ENCODE peak calls at places on chromosomes 12 and 14, in ten cellular contexts. One of them, this sample, is unnamed.

GRCh38 chr14:67420102-67420739 is 8.3 kb upstream of the PLEK2 start:
- DNase-seq in transverse colon: peak; percentile 51
- DNase-seq in Peyer's patch: peak; percentile 72
- DNase-seq in tibial artery: no peak
- DNase-seq in heart left ventricle: no peak
- DNase-seq in naive thymus-derived CD4-positive, alpha-beta T cell: peak; percentile 8
- DNase-seq in aorta: no peak
- DNase-seq in right lobe of liver: no peak
- DNase-seq in uterus: no peak
- DNase-seq in GM23248: no peak
- DNase-seq in this sample: no peak

GRCh38 chr14:92658160-92658559 is 90.3 kb downstream of the LGMN start:
- DNase-seq in transverse colon: no peak
- DNase-seq in Peyer's patch: no peak
- DNase-seq in tibial artery: no peak
- DNase-seq in heart left ventricle: no peak
- DNase-seq in naive thymus-derived CD4-positive, alpha-beta T cell: no peak
- DNase-seq in aorta: no peak
- DNase-seq in right lobe of liver: no peak
- DNase-seq in uterus: no peak
- DNase-seq in GM23248: no peak
- DNase-seq in this sample: no peak

GRCh38 chr12:100165356-100165755 is 22.7 kb upstream of the BLTP3B start:
- DNase-seq in transverse colon: no peak
- DNase-seq in Peyer's patch: no peak
- DNase-seq in tibial artery: no peak
- DNase-seq in heart left ventricle: no peak
- DNase-seq in naive thymus-derived CD4-positive, alpha-beta T cell: no peak
- DNase-seq in aorta: no peak
- DNase-seq in right lobe of liver: no peak
- DNase-seq in uterus: no peak
- DNase-seq in GM23248: no peak
- DNase-seq in this sample: no peak

GRCh38 chr14:101289911-101290310 is 271.4 kb upstream of the DIO3 start:
- DNase-seq in transverse colon: no peak
- DNase-seq in Peyer's patch: no peak
- DNase-seq in tibial artery: no peak
- DNase-seq in heart left ventricle: no peak
- DNase-seq in naive thymus-derived CD4-positive, alpha-beta T cell: no peak
- DNase-seq in aorta: no peak
- DNase-seq in right lobe of liver: no peak
- DNase-seq in uterus: no peak
- DNase-seq in GM23248: no peak
- DNase-seq in this sample: no peak

GRCh38 chr12:130051900-130052299 is 110.4 kb upstream of the FZD10 start:
- DNase-seq in transverse colon: no peak
- DNase-seq in Peyer's patch: no peak
- DNase-seq in tibial artery: no peak
- DNase-seq in heart left ventricle: no peak
- DNase-seq in naive thymus-derived CD4-positive, alpha-beta T cell: no peak
- DNase-seq in aorta: no peak
- DNase-seq in right lobe of liver: no peak
- DNase-seq in uterus: no peak
- DNase-seq in GM23248: no peak
- DNase-seq in this sample: no peak

GRCh38 chr12:124013073-124013472 is 40.1 kb downstream of the ZNF664 start:
- DNase-seq in transverse colon: no peak
- DNase-seq in Peyer's patch: no peak
- DNase-seq in tibial artery: no peak
- DNase-seq in heart left ventricle: no peak
- DNase-seq in naive thymus-derived CD4-positive, alpha-beta T cell: no peak
- DNase-seq in aorta: no peak
- DNase-seq in right lobe of liver: no peak
- DNase-seq in uterus: no peak
- DNase-seq in GM23248: no peak
- DNase-seq in this sample: no peak

GRCh38 chr12:45051490-45052105 is 699 bp upstream of the DBX2 start:
- DNase-seq in transverse colon: no peak
- DNase-seq in Peyer's patch: no peak
- DNase-seq in tibial artery: no peak
- DNase-seq in heart left ventricle: no peak
- DNase-seq in naive thymus-derived CD4-positive, alpha-beta T cell: no peak
- DNase-seq in aorta: no peak
- DNase-seq in right lobe of liver: no peak
- DNase-seq in uterus: no peak
- DNase-seq in GM23248: peak; percentile 35
- DNase-seq in this sample: no peak

GRCh38 chr14:56841611-56842010 is 31.3 kb upstream of the OTX2 start:
- DNase-seq in transverse colon: no peak
- DNase-seq in Peyer's patch: no peak
- DNase-seq in tibial artery: no peak
- DNase-seq in heart left ventricle: no peak
- DNase-seq in naive thymus-derived CD4-positive, alpha-beta T cell: no peak
- DNase-seq in aorta: no peak
- DNase-seq in right lobe of liver: no peak
- DNase-seq in uterus: no peak
- DNase-seq in GM23248: no peak
- DNase-seq in this sample: no peak

GRCh38 chr14:102320033-102320660 is 601 bp downstream of the ZNF839 start:
- DNase-seq in transverse colon: peak; percentile 44
- DNase-seq in Peyer's patch: peak; percentile 68
- DNase-seq in tibial artery: peak; percentile 78
- DNase-seq in heart left ventricle: peak; percentile 48
- DNase-seq in naive thymus-derived CD4-positive, alpha-beta T cell: no peak
- DNase-seq in aorta: peak; percentile 67
- DNase-seq in right lobe of liver: no peak
- DNase-seq in uterus: peak; percentile 62
- DNase-seq in GM23248: peak; percentile 88
- DNase-seq in this sample: peak; percentile 32

GRCh38 chr12:26185532-26186320 is 9.6 kb upstream of the SSPN start:
- DNase-seq in transverse colon: no peak
- DNase-seq in Peyer's patch: no peak
- DNase-seq in tibial artery: no peak
- DNase-seq in heart left ventricle: no peak
- DNase-seq in naive thymus-derived CD4-positive, alpha-beta T cell: no peak
- DNase-seq in aorta: no peak
- DNase-seq in right lobe of liver: no peak
- DNase-seq in uterus: no peak
- DNase-seq in GM23248: no peak
- DNase-seq in this sample: no peak

GRCh38 chr14:22545842-22546721 is 42.9 kb downstream of the DAD1 start:
- DNase-seq in transverse colon: no peak
- DNase-seq in Peyer's patch: no peak
- DNase-seq in tibial artery: no peak
- DNase-seq in heart left ventricle: no peak
- DNase-seq in naive thymus-derived CD4-positive, alpha-beta T cell: no peak
- DNase-seq in aorta: no peak
- DNase-seq in right lobe of liver: no peak
- DNase-seq in uterus: peak; percentile 51
- DNase-seq in GM23248: peak; percentile 91
- DNase-seq in this sample: no peak

GRCh38 chr12:91893476-91893875 is 252.2 kb downstream of the BTG1 start:
- DNase-seq in transverse colon: no peak
- DNase-seq in Peyer's patch: no peak
- DNase-seq in tibial artery: no peak
- DNase-seq in heart left ventricle: no peak
- DNase-seq in naive thymus-derived CD4-positive, alpha-beta T cell: no peak
- DNase-seq in aorta: no peak
- DNase-seq in right lobe of liver: no peak
- DNase-seq in uterus: no peak
- DNase-seq in GM23248: no peak
- DNase-seq in this sample: no peak

GRCh38 chr14:74500417-74501134 is 7.0 kb downstream of the ISCA2 start:
- DNase-seq in transverse colon: no peak
- DNase-seq in Peyer's patch: peak; percentile 32
- DNase-seq in tibial artery: no peak
- DNase-seq in heart left ventricle: no peak
- DNase-seq in naive thymus-derived CD4-positive, alpha-beta T cell: no peak
- DNase-seq in aorta: peak; percentile 38
- DNase-seq in right lobe of liver: no peak
- DNase-seq in uterus: no peak
- DNase-seq in GM23248: no peak
- DNase-seq in this sample: no peak

GRCh38 chr14:74493343-74494261 is at the start of gene ISCA2:
- DNase-seq in transverse colon: peak; percentile 100
- DNase-seq in Peyer's patch: peak; percentile 100
- DNase-seq in tibial artery: peak; percentile 100
- DNase-seq in heart left ventricle: peak; percentile 100
- DNase-seq in naive thymus-derived CD4-positive, alpha-beta T cell: peak; percentile 95
- DNase-seq in aorta: peak; percentile 100
- DNase-seq in right lobe of liver: peak; percentile 100
- DNase-seq in uterus: peak; percentile 100
- DNase-seq in GM23248: peak; percentile 100
- DNase-seq in this sample: peak; percentile 100

GRCh38 chr14:74491952-74492351 is 1.2 kb downstream of the NPC2 start:
- DNase-seq in transverse colon: no peak
- DNase-seq in Peyer's patch: no peak
- DNase-seq in tibial artery: no peak
- DNase-seq in heart left ventricle: no peak
- DNase-seq in naive thymus-derived CD4-positive, alpha-beta T cell: peak; percentile 12
- DNase-seq in aorta: no peak
- DNase-seq in right lobe of liver: no peak
- DNase-seq in uterus: no peak
- DNase-seq in GM23248: peak; percentile 64
- DNase-seq in this sample: peak; percentile 42

GRCh38 chr14:74492413-74493342 is at the start of gene NPC2:
- DNase-seq in transverse colon: no peak
- DNase-seq in Peyer's patch: no peak
- DNase-seq in tibial artery: no peak
- DNase-seq in heart left ventricle: no peak
- DNase-seq in naive thymus-derived CD4-positive, alpha-beta T cell: no peak
- DNase-seq in aorta: no peak
- DNase-seq in right lobe of liver: no peak
- DNase-seq in uterus: no peak
- DNase-seq in GM23248: peak; percentile 47
- DNase-seq in this sample: no peak

GRCh38 chr14:74495356-74495755 is 1.8 kb downstream of the ISCA2 start:
- DNase-seq in transverse colon: no peak
- DNase-seq in Peyer's patch: no peak
- DNase-seq in tibial artery: no peak
- DNase-seq in heart left ventricle: no peak
- DNase-seq in naive thymus-derived CD4-positive, alpha-beta T cell: no peak
- DNase-seq in aorta: no peak
- DNase-seq in right lobe of liver: no peak
- DNase-seq in uterus: no peak
- DNase-seq in GM23248: no peak
- DNase-seq in this sample: no peak
- H3K4me3 ChIP-seq in transverse colon: no peak overlapping the region
- H3K4me3 ChIP-seq in Peyer's patch: no peak overlapping the region
- H3K4me3 ChIP-seq in tibial artery: no peak overlapping the region
- H3K4me3 ChIP-seq in heart left ventricle: no peak overlapping the region
- H3K4me3 ChIP-seq in naive thymus-derived CD4-positive, alpha-beta T cell: no peak overlapping the region
- H3K4me3 ChIP-seq in aorta: no peak overlapping the region
- H3K4me3 ChIP-seq in right lobe of liver: no peak overlapping the region
- H3K4me3 ChIP-seq in uterus: no peak overlapping the region
- H3K4me3 ChIP-seq in GM23248: no peak overlapping the region
- H3K4me3 ChIP-seq in this sample: no peak overlapping the region

GRCh38 chr14:61586539-61587396 is 108.5 kb upstream of the HIF1A start:
- DNase-seq in transverse colon: no peak
- DNase-seq in Peyer's patch: no peak
- DNase-seq in tibial artery: peak; percentile 78
- DNase-seq in heart left ventricle: no peak
- DNase-seq in naive thymus-derived CD4-positive, alpha-beta T cell: no peak
- DNase-seq in aorta: no peak
- DNase-seq in right lobe of liver: no peak
- DNase-seq in uterus: no peak
- DNase-seq in GM23248: peak; percentile 91
- DNase-seq in this sample: no peak
- H3K4me1 ChIP-seq in transverse colon: no peaks in the 10 kb centered on the region
- H3K4me1 ChIP-seq in Peyer's patch: peaks cover 6% of the 10 kb centered on the region
- H3K4me1 ChIP-seq in tibial artery: peaks cover 40% of the 10 kb centered on the region
- H3K4me1 ChIP-seq in heart left ventricle: peaks cover 10% of the 10 kb centered on the region
- H3K4me1 ChIP-seq in naive thymus-derived CD4-positive, alpha-beta T cell: no peaks in the 10 kb centered on the region
- H3K4me1 ChIP-seq in aorta: peaks cover 9% of the 10 kb centered on the region
- H3K4me1 ChIP-seq in right lobe of liver: peaks cover 12% of the 10 kb centered on the region
- H3K4me1 ChIP-seq in uterus: no peaks in the 10 kb centered on the region
- H3K4me1 ChIP-seq in GM23248: peaks cover 63% of the 10 kb centered on the region
- H3K4me1 ChIP-seq in this sample: peaks cover 16% of the 10 kb centered on the region

DNA sequence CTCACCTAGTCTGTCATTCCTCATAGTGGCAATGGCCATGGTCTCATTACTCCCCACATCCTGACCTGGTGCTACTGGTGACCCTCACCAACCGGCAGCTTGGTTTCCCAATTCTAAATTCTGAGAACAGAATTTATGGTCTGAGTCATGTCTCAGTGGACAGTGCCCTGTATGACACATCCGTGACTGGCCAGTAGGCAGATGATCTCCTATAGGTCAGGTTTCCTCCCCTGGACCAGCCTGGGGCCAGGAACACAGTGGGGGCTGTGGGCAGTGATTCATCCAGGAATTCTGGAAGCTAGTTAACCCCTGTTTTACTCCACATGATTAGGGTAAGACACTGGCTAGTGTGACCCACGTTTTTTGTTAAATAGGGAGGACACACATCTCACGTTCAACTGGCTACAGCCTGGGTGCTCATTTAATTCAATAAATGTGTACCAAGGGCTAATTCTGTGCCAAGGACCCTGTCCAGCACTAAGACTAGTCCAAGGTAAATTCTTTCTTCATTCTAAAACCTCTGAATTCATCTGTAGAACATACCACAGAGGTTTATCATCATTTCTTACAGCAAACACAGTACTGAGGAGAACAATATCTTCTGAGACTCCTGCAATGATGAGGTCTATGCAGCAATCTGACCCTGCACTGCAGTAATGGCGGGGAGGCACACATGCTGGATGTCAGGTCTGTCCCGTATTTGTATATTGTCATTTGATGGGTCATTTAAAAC is 249.6 kb upstream of the TBX3 start:
- DNase-seq in transverse colon: no peak
- DNase-seq in Peyer's patch: no peak
- DNase-seq in tibial artery: no peak
- DNase-seq in heart left ventricle: no peak
- DNase-seq in naive thymus-derived CD4-positive, alpha-beta T cell: no peak
- DNase-seq in aorta: no peak
- DNase-seq in right lobe of liver: no peak
- DNase-seq in uterus: no peak
- DNase-seq in GM23248: peak; percentile 95
- DNase-seq in this sample: no peak
- H3K4me3 ChIP-seq in transverse colon: no peak overlapping the region
- H3K4me3 ChIP-seq in Peyer's patch: no peak overlapping the region
- H3K4me3 ChIP-seq in tibial artery: no peak overlapping the region
- H3K4me3 ChIP-seq in heart left ventricle: no peak overlapping the region
- H3K4me3 ChIP-seq in naive thymus-derived CD4-positive, alpha-beta T cell: no peak overlapping the region
- H3K4me3 ChIP-seq in aorta: no peak overlapping the region
- H3K4me3 ChIP-seq in right lobe of liver: no peak overlapping the region
- H3K4me3 ChIP-seq in uterus: no peak overlapping the region
- H3K4me3 ChIP-seq in GM23248: peak overlapping the region; percentile 6
- H3K4me3 ChIP-seq in this sample: no peak overlapping the region

GRCh38 chr14:105533811-105534498 is 7.6 kb downstream of the TMEM121 start:
- DNase-seq in transverse colon: no peak
- DNase-seq in Peyer's patch: no peak
- DNase-seq in tibial artery: peak; percentile 42
- DNase-seq in heart left ventricle: no peak
- DNase-seq in naive thymus-derived CD4-positive, alpha-beta T cell: no peak
- DNase-seq in aorta: no peak
- DNase-seq in right lobe of liver: no peak
- DNase-seq in uterus: no peak
- DNase-seq in GM23248: no peak
- DNase-seq in this sample: no peak
- H3K4me1 ChIP-seq in transverse colon: no peaks in the 10 kb centered on the region
- H3K4me1 ChIP-seq in Peyer's patch: peaks cover 11% of the 10 kb centered on the region
- H3K4me1 ChIP-seq in tibial artery: peaks cover 4% of the 10 kb centered on the region
- H3K4me1 ChIP-seq in heart left ventricle: peaks cover 5% of the 10 kb centered on the region
- H3K4me1 ChIP-seq in naive thymus-derived CD4-positive, alpha-beta T cell: peaks cover 3% of the 10 kb centered on the region
- H3K4me1 ChIP-seq in aorta: no peaks in the 10 kb centered on the region
- H3K4me1 ChIP-seq in right lobe of liver: no peaks in the 10 kb centered on the region
- H3K4me1 ChIP-seq in uterus: peaks cover 7% of the 10 kb centered on the region
- H3K4me1 ChIP-seq in GM23248: no peaks in the 10 kb centered on the region
- H3K4me1 ChIP-seq in this sample: peaks cover 15% of the 10 kb centered on the region

This sample was measured in upper lobe of left lung.